ENCODE peak calls at places on chromosomes 13 and 19, in ten cellular contexts. One of them, this sample, is unnamed.

GRCh38 chr19:40642757-40643325 is 41.7 kb downstream of the LTBP4 start:
- DNase-seq in activated CD4-positive, CD25-positive, alpha-beta regulatory T cell: no peak
- DNase-seq in effector memory CD8-positive, alpha-beta T cell: no peak
- DNase-seq in naive thymus-derived CD8-positive, alpha-beta T cell: no peak
- DNase-seq in Ammon's horn: no peak
- DNase-seq in AG08395: no peak
- DNase-seq in activated naive CD8-positive, alpha-beta T cell treated with anti-CD3 and anti-CD28 coated beads for 36 hours: no peak
- DNase-seq in osteocyte: no peak
- DNase-seq in T-helper 2 cell: no peak
- DNase-seq in activated T-helper 1 cell treated with anti-CD3 and anti-CD28 coated beads, Interleukin-2, amount 50 U/mL, for 16 hours: no peak
- DNase-seq in this sample: no peak

GRCh38 chr19:43504426-43505185 is at the start of gene PHLDB3:
- DNase-seq in activated CD4-positive, CD25-positive, alpha-beta regulatory T cell: peak; percentile 33
- DNase-seq in effector memory CD8-positive, alpha-beta T cell: no peak
- DNase-seq in naive thymus-derived CD8-positive, alpha-beta T cell: no peak
- DNase-seq in Ammon's horn: peak; percentile 39
- DNase-seq in AG08395: no peak
- DNase-seq in activated naive CD8-positive, alpha-beta T cell treated with anti-CD3 and anti-CD28 coated beads for 36 hours: peak; percentile 55
- DNase-seq in osteocyte: no peak
- DNase-seq in T-helper 2 cell: peak; percentile 22
- DNase-seq in activated T-helper 1 cell treated with anti-CD3 and anti-CD28 coated beads, Interleukin-2, amount 50 U/mL, for 16 hours: peak; percentile 38
- DNase-seq in this sample: peak; percentile 60

GRCh38 chr13:66994097-66994496 is 236.0 kb downstream of the PCDH9 start:
- DNase-seq in activated CD4-positive, CD25-positive, alpha-beta regulatory T cell: no peak
- DNase-seq in effector memory CD8-positive, alpha-beta T cell: no peak
- DNase-seq in naive thymus-derived CD8-positive, alpha-beta T cell: no peak
- DNase-seq in Ammon's horn: peak; percentile 95
- DNase-seq in AG08395: peak; percentile 62
- DNase-seq in activated naive CD8-positive, alpha-beta T cell treated with anti-CD3 and anti-CD28 coated beads for 36 hours: peak; percentile 16
- DNase-seq in osteocyte: peak; percentile 85
- DNase-seq in T-helper 2 cell: no peak
- DNase-seq in activated T-helper 1 cell treated with anti-CD3 and anti-CD28 coated beads, Interleukin-2, amount 50 U/mL, for 16 hours: no peak
- DNase-seq in this sample: peak; percentile 15

GRCh38 chr13:50676602-50677001 is 166.9 kb downstream of the DLEU7 start:
- DNase-seq in activated CD4-positive, CD25-positive, alpha-beta regulatory T cell: no peak
- DNase-seq in effector memory CD8-positive, alpha-beta T cell: no peak
- DNase-seq in naive thymus-derived CD8-positive, alpha-beta T cell: peak; percentile 4
- DNase-seq in Ammon's horn: no peak
- DNase-seq in AG08395: peak; percentile 56
- DNase-seq in activated naive CD8-positive, alpha-beta T cell treated with anti-CD3 and anti-CD28 coated beads for 36 hours: no peak
- DNase-seq in osteocyte: no peak
- DNase-seq in T-helper 2 cell: no peak
- DNase-seq in activated T-helper 1 cell treated with anti-CD3 and anti-CD28 coated beads, Interleukin-2, amount 50 U/mL, for 16 hours: no peak
- DNase-seq in this sample: no peak

GRCh38 chr19:5339950-5340636 is 519 bp downstream of the PTPRS start:
- DNase-seq in activated CD4-positive, CD25-positive, alpha-beta regulatory T cell: no peak
- DNase-seq in effector memory CD8-positive, alpha-beta T cell: no peak
- DNase-seq in naive thymus-derived CD8-positive, alpha-beta T cell: peak; percentile 15
- DNase-seq in Ammon's horn: peak; percentile 28
- DNase-seq in AG08395: no peak
- DNase-seq in activated naive CD8-positive, alpha-beta T cell treated with anti-CD3 and anti-CD28 coated beads for 36 hours: peak; percentile 30
- DNase-seq in osteocyte: no peak
- DNase-seq in T-helper 2 cell: no peak
- DNase-seq in activated T-helper 1 cell treated with anti-CD3 and anti-CD28 coated beads, Interleukin-2, amount 50 U/mL, for 16 hours: no peak
- DNase-seq in this sample: no peak

GRCh38 chr19:48090281-48090802 is 20.3 kb downstream of the PLA2G4C start:
- DNase-seq in activated CD4-positive, CD25-positive, alpha-beta regulatory T cell: no peak
- DNase-seq in effector memory CD8-positive, alpha-beta T cell: no peak
- DNase-seq in naive thymus-derived CD8-positive, alpha-beta T cell: no peak
- DNase-seq in Ammon's horn: peak; percentile 35
- DNase-seq in AG08395: peak; percentile 64
- DNase-seq in activated naive CD8-positive, alpha-beta T cell treated with anti-CD3 and anti-CD28 coated beads for 36 hours: no peak
- DNase-seq in osteocyte: no peak
- DNase-seq in T-helper 2 cell: no peak
- DNase-seq in activated T-helper 1 cell treated with anti-CD3 and anti-CD28 coated beads, Interleukin-2, amount 50 U/mL, for 16 hours: no peak
- DNase-seq in this sample: no peak

GRCh38 chr13:44906758-44907157 is 82.5 kb downstream of the NUFIP1 start:
- DNase-seq in activated CD4-positive, CD25-positive, alpha-beta regulatory T cell: no peak
- DNase-seq in effector memory CD8-positive, alpha-beta T cell: no peak
- DNase-seq in naive thymus-derived CD8-positive, alpha-beta T cell: no peak
- DNase-seq in Ammon's horn: peak; percentile 75
- DNase-seq in AG08395: peak; percentile 36
- DNase-seq in activated naive CD8-positive, alpha-beta T cell treated with anti-CD3 and anti-CD28 coated beads for 36 hours: no peak
- DNase-seq in osteocyte: no peak
- DNase-seq in T-helper 2 cell: no peak
- DNase-seq in activated T-helper 1 cell treated with anti-CD3 and anti-CD28 coated beads, Interleukin-2, amount 50 U/mL, for 16 hours: no peak
- DNase-seq in this sample: peak; percentile 15

GRCh38 chr19:38654478-38655079 is 7.1 kb downstream of the ACTN4 start:
- DNase-seq in activated CD4-positive, CD25-positive, alpha-beta regulatory T cell: no peak
- DNase-seq in effector memory CD8-positive, alpha-beta T cell: no peak
- DNase-seq in naive thymus-derived CD8-positive, alpha-beta T cell: no peak
- DNase-seq in Ammon's horn: no peak
- DNase-seq in AG08395: no peak
- DNase-seq in activated naive CD8-positive, alpha-beta T cell treated with anti-CD3 and anti-CD28 coated beads for 36 hours: no peak
- DNase-seq in osteocyte: no peak
- DNase-seq in T-helper 2 cell: no peak
- DNase-seq in activated T-helper 1 cell treated with anti-CD3 and anti-CD28 coated beads, Interleukin-2, amount 50 U/mL, for 16 hours: no peak
- DNase-seq in this sample: no peak

GRCh38 chr13:100855151-100855550 is 180.6 kb upstream of the TMTC4 start:
- DNase-seq in activated CD4-positive, CD25-positive, alpha-beta regulatory T cell: no peak
- DNase-seq in effector memory CD8-positive, alpha-beta T cell: no peak
- DNase-seq in naive thymus-derived CD8-positive, alpha-beta T cell: no peak
- DNase-seq in Ammon's horn: no peak
- DNase-seq in AG08395: no peak
- DNase-seq in activated naive CD8-positive, alpha-beta T cell treated with anti-CD3 and anti-CD28 coated beads for 36 hours: no peak
- DNase-seq in osteocyte: no peak
- DNase-seq in T-helper 2 cell: no peak
- DNase-seq in activated T-helper 1 cell treated with anti-CD3 and anti-CD28 coated beads, Interleukin-2, amount 50 U/mL, for 16 hours: no peak
- DNase-seq in this sample: no peak

This sample was measured in transverse colon.